ENCODE peak calls at places on chromosomes 6 and 20, in eight cellular contexts. X is T-helper 17 cell; L is Right ventricle myocardium superior; Q is upper lobe of left lung; V is activated CD4-positive, alpha-beta T cell treated with anti-CD3 and anti-CD28 coated beads for 36 hours; U is A549; S is activated CD8-positive, alpha-beta T cell treated with anti-CD3 and anti-CD28 coated beads for 36 hours; W is natural killer cell. G is an unnamed sample.

GRCh38 chr6:26170951-26171841 is 84.0 kb downstream of the HFE start:
- ATAC-seq in X (peak), L (no peak), Q (no peak), V (no peak), U (no peak), S (no peak), W (no peak), G (no peak)

GRCh38 chr20:45300961-45301360 is 5.7 kb upstream of the RBPJL start:
- ATAC-seq in X (peak), L (no peak), Q (no peak), V (peak), U (peak), S (peak), W (peak), G (peak)

GRCh38 chr6:138520463-138520862 is 21.2 kb upstream of the NHSL1 start:
- ATAC-seq in X (no peak), L (peak), Q (no peak), V (no peak), U (peak), S (no peak), W (no peak), G (peak)

GRCh38 chr20:49166534-49167449 is 21.3 kb downstream of the STAU1 start:
- ATAC-seq in X (peak), L (no peak), Q (no peak), V (peak), U (no peak), S (peak), W (peak), G (no peak)

GRCh38 chr20:64176548-64177419 is 12.5 kb downstream of the MYT1 start:
- ATAC-seq in X (no peak), L (peak), Q (no peak), V (no peak), U (no peak), S (no peak), W (no peak), G (no peak)

GRCh38 chr20:40663991-40664880 is 24.8 kb downstream of the MAFB start:
- ATAC-seq in X (no peak), L (no peak), Q (peak), V (no peak), U (no peak), S (no peak), W (no peak), G (no peak)

GRCh38 chr6:113361014-113361645 is 496.0 kb upstream of the MARCKS start:
- ATAC-seq in X (no peak), L (no peak), Q (no peak), V (no peak), U (no peak), S (no peak), W (no peak), G (no peak)

GRCh38 chr20:61166324-61166723 is 85.7 kb upstream of the CDH4 start:
- ATAC-seq in X (no peak), L (no peak), Q (no peak), V (no peak), U (no peak), S (no peak), W (no peak), G (no peak)

GRCh38 chr6:5379647-5380242 is 118.4 kb downstream of the FARS2 start:
- ATAC-seq in X (no peak), L (no peak), Q (no peak), V (peak), U (peak), S (no peak), W (no peak), G (peak)

GRCh38 chr6:14743465-14744211 is 502.2 kb upstream of the JARID2 start:
- ATAC-seq in X (peak), L (peak), Q (peak), V (peak), U (peak), S (peak), W (peak), G (peak)

GRCh38 chr6:155377061-155377460 is 62.8 kb upstream of the TFB1M start:
- ATAC-seq in X (no peak), L (no peak), Q (no peak), V (no peak), U (peak), S (no peak), W (no peak), G (peak)

GRCh38 chr20:36149469-36149868 is 5.1 kb upstream of the EPB41L1 start:
- ATAC-seq in X (no peak), L (peak), Q (no peak), V (no peak), U (no peak), S (no peak), W (no peak), G (no peak)

GRCh38 chr20:38617011-38617829 is 15.6 kb downstream of the ARHGAP40 start:
- ATAC-seq in X (no peak), L (no peak), Q (no peak), V (no peak), U (peak), S (no peak), W (no peak), G (peak)

GRCh38 chr6:134464690-134465411 is 146.9 kb upstream of the SGK1 start:
- ATAC-seq in X (no peak), L (no peak), Q (no peak), V (no peak), U (peak), S (no peak), W (no peak), G (peak)

GRCh38 chr6:142334294-142334693 is 32.5 kb downstream of the ADGRG6 start:
- ATAC-seq in X (no peak), L (peak), Q (no peak), V (no peak), U (peak), S (no peak), W (no peak), G (peak)

GRCh38 chr20:38452880-38453624 is 17.9 kb upstream of the SNHG17 start:
- ATAC-seq in X (no peak), L (no peak), Q (no peak), V (no peak), U (no peak), S (no peak), W (no peak), G (peak)

GRCh38 chr6:35059606-35060355 is 81.4 kb downstream of the TCP11 start:
- ATAC-seq in X (no peak), L (no peak), Q (no peak), V (no peak), U (no peak), S (no peak), W (no peak), G (no peak)

GRCh38 chr20:14698125-14698524 is 360.7 kb upstream of the FLRT3 start:
- ATAC-seq in X (no peak), L (no peak), Q (no peak), V (no peak), U (no peak), S (no peak), W (no peak), G (no peak)

GRCh38 chr20:63236116-63236837 is 572 bp downstream of the BIRC7 start:
- ATAC-seq in X (no peak), L (no peak), Q (no peak), V (no peak), U (no peak), S (no peak), W (no peak), G (no peak)

GRCh38 chr6:138347840-138348239 is 29.9 kb upstream of the SMIM28 start:
- ATAC-seq in X (no peak), L (no peak), Q (no peak), V (no peak), U (no peak), S (no peak), W (no peak), G (no peak)

GRCh38 chr6:37500294-37500608 is 558 bp upstream of the CCDC167 start:
- ATAC-seq in X (no peak), L (no peak), Q (no peak), V (no peak), U (no peak), S (no peak), W (no peak), G (no peak)

GRCh38 chr6:52544325-52545022 is 32.4 kb downstream of the TRAM2 start:
- ATAC-seq in X (no peak), L (peak), Q (no peak), V (no peak), U (peak), S (no peak), W (no peak), G (no peak)

GRCh38 chr20:38304845-38305447 is 990 bp downstream of the BPI start:
- ATAC-seq in X (no peak), L (no peak), Q (peak), V (peak), U (peak), S (peak), W (peak), G (peak)

GRCh38 chr20:50837532-50838321 is 42.9 kb downstream of the BCAS4 start:
- ATAC-seq in X (no peak), L (peak), Q (no peak), V (peak), U (no peak), S (peak), W (no peak), G (peak)

GRCh38 chr20:18456600-18456999 is 10.2 kb downstream of the DZANK1 start:
- ATAC-seq in X (no peak), L (no peak), Q (no peak), V (no peak), U (no peak), S (no peak), W (no peak), G (no peak)

GRCh38 chr6:53426544-53427270 is 78.0 kb upstream of the ELOVL5 start:
- ATAC-seq in X (peak), L (no peak), Q (no peak), V (peak), U (no peak), S (peak), W (no peak), G (no peak)

GRCh38 chr20:58192567-58192966 is 35.9 kb downstream of the ANKRD60 start:
- ATAC-seq in X (no peak), L (no peak), Q (no peak), V (no peak), U (peak), S (peak), W (peak), G (peak)

G was measured in SK-N-SH treated with all-trans-retinoic acid at 6 μM for 48 hours.